ENCODE peak calls at places on chromosomes 12 and 14, in seven cellular contexts. U is MCF 10A, R is B cell, W is omental fat pad, S is AG10803, J is gastrocnemius medialis, I is GM10248. Z is an unnamed sample.
A peak's percentile ranks its signal among the peaks of the same experiment; 100 is the strongest.

GRCh38 chr12:1201030-1201429 is 210.0 kb downstream of the ERC1 start:
- DNase-seq in U (no peak), R (no peak), W (no peak), S (no peak), J (no peak), I (no peak), Z (no peak)

GRCh38 chr12:56104815-56105476 is 587 bp downstream of the PA2G4 start:
- DNase-seq in U (peak; percentile 21), R (no peak), W (no peak), S (peak; percentile 5), J (no peak), I (no peak), Z (no peak)

GRCh38 chr12:117850048-117850447 is 118.7 kb downstream of the KSR2 start:
- DNase-seq in U (peak; percentile 77), R (peak; percentile 17), W (no peak), S (peak; percentile 51), J (no peak), I (peak; percentile 55), Z (peak; percentile 67)

GRCh38 chr12:124289634-124290600 is 5.0 kb upstream of the RFLNA start:
- DNase-seq in U (no peak), R (no peak), W (no peak), S (peak; percentile 62), J (peak; percentile 64), I (no peak), Z (no peak)

GRCh38 chr12:4024701-4025419 is 151.7 kb upstream of the PARP11 start:
- DNase-seq in U (no peak), R (no peak), W (no peak), S (no peak), J (no peak), I (no peak), Z (no peak)

GRCh38 chr12:127632431-127632830 is 634.5 kb upstream of the TMEM132C start:
- DNase-seq in U (no peak), R (no peak), W (no peak), S (no peak), J (no peak), I (no peak), Z (no peak)

GRCh38 chr14:92280554-92281262 is 42.3 kb upstream of the SLC24A4 start:
- DNase-seq in U (no peak), R (no peak), W (no peak), S (no peak), J (no peak), I (no peak), Z (peak; percentile 35)

GRCh38 chr12:97912943-97913342 is 450.3 kb downstream of the RMST start:
- DNase-seq in U (peak; percentile 67), R (no peak), W (no peak), S (peak; percentile 14), J (peak; percentile 2), I (no peak), Z (no peak)

GRCh38 chr12:46983959-46984833 is 95.2 kb upstream of the PCED1B start:
- DNase-seq in U (peak; percentile 72), R (peak; percentile 39), W (no peak), S (peak; percentile 74), J (no peak), I (peak; percentile 39), Z (peak; percentile 28)

GRCh38 chr12:128969480-128970055 is 116.3 kb downstream of the GLT1D1 start:
- DNase-seq in U (no peak), R (peak; percentile 30), W (no peak), S (no peak), J (no peak), I (peak; percentile 72), Z (peak; percentile 76)

GRCh38 chr14:44300911-44301310 is 206.2 kb downstream of the FSCB start:
- DNase-seq in U (no peak), R (no peak), W (no peak), S (no peak), J (no peak), I (no peak), Z (no peak)

GRCh38 chr14:54275997-54276396 is 120.8 kb upstream of the CDKN3 start:
- DNase-seq in U (no peak), R (no peak), W (no peak), S (peak; percentile 30), J (no peak), I (no peak), Z (no peak)

GRCh38 chr14:53295985-53296582 is 143.0 kb upstream of the DDHD1 start:
- DNase-seq in U (peak; percentile 52), R (peak; percentile 63), W (no peak), S (peak; percentile 42), J (no peak), I (peak; percentile 26), Z (peak; percentile 23)

DNA sequence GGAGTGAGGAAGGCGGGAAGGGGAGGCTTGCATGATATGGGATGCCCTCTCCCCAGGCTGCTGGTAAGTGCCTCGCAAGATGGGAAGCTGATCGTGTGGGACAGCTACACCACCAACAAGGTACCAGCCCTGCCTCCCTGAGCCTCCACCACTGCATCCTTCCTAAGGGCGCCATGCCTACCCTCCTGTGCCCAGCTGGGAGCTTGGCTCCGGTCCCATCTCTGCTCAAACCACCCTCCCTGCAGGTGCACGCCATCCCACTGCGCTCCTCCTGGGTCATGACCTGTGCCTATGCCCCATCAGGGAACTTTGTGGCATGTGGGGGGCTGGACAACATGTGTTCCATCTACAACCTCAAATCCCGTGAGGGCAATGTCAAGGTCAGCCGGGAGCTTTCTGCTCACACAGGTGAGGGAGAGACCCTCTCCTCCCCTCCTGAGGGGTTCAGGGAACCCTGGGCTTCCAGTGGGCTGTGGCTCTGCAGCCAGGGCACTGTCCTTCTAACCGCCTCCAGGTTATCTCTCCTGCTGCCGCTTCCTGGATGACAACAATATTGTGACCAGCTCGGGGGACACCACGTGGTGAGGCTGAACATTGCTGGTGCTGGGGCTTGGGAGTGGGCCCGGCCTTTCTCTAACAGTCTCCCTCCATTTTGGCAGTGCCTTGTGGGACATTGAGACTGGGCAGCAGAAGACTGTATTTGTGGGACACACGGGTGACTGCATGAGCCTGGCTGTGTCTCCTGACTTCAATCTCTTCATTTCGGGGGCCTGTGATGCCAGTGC is 2.6 kb downstream of the GNB3 start:
- DNase-seq in U (no peak), R (no peak), W (no peak), S (no peak), J (no peak), I (no peak), Z (no peak)
- TF ChIP-seq CTCF in U (no peak), R (no peak), W (no peak), S (no peak), J (no peak), I (no peak), Z (no peak)

GRCh38 chr12:52975820-52976573 is 27.1 kb downstream of the KRT18 start:
- DNase-seq in U (peak; percentile 82), R (no peak), W (no peak), S (peak; percentile 22), J (no peak), I (no peak), Z (no peak)
- TF ChIP-seq CTCF in U (peak; percentile 55), R (no peak), W (no peak), S (peak; percentile 20), J (no peak), I (no peak), Z (no peak)

GRCh38 chr12:7937867-7938506 is 2.0 kb upstream of the SLC2A3 start:
- DNase-seq in U (no peak), R (peak; percentile 10), W (no peak), S (no peak), J (no peak), I (peak; percentile 28), Z (no peak)
- TF ChIP-seq CTCF in U (no peak), R (no peak), W (no peak), S (peak; percentile 53), J (no peak), I (no peak), Z (no peak)

GRCh38 chr12:110927545-110927944 is 7.2 kb upstream of the MYL2 start:
- DNase-seq in U (no peak), R (no peak), W (no peak), S (no peak), J (no peak), I (no peak), Z (no peak)
- TF ChIP-seq CTCF in U (no peak), R (no peak), W (no peak), S (no peak), J (no peak), I (no peak), Z (no peak)

DNA sequence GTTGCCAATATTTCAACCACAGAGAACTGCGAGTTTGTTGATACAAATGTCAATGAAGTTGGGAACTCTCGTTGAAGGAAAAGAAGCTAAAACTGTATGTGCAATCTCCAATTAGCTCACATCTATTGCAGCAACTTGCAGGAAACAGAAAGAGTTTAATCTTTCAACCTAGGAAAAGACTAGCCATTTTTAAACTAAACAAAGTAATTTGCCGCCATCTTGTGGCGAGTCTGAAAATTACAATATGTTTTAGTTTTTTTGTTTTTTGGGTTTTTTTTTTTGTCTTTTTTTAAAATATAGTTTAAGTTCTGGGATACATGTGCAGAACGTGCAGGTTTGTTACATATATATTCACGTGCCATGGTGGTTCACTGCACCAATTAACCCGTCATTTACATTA is 131.2 kb upstream of the FOXG1 start:
- DNase-seq in U (peak; percentile 61), R (peak; percentile 11), W (no peak), S (peak; percentile 20), J (no peak), I (no peak), Z (peak; percentile 9)
- TF ChIP-seq CTCF in U (peak; percentile 48), R (peak; percentile 69), W (no peak), S (peak; percentile 59), J (peak; percentile 21), I (peak; percentile 59), Z (peak; percentile 57)

GRCh38 chr14:39469094-39469710 is 37.0 kb upstream of the FBXO33 start:
- DNase-seq in U (no peak), R (peak; percentile 52), W (no peak), S (peak; percentile 2), J (no peak), I (no peak), Z (peak; percentile 14)
- TF ChIP-seq CTCF in U (no peak), R (peak; percentile 55), W (no peak), S (peak; percentile 20), J (no peak), I (peak; percentile 77), Z (peak; percentile 82)

GRCh38 chr14:64298773-64299172 is 4.6 kb upstream of the ESR2 start:
- DNase-seq in U (no peak), R (no peak), W (no peak), S (no peak), J (no peak), I (no peak), Z (no peak)
- TF ChIP-seq CTCF in U (no peak), R (no peak), W (no peak), S (peak; percentile 12), J (no peak), I (no peak), Z (no peak)